ENCODE peak calls at places on chromosomes 13 and 19, in nine cellular contexts. Y is adrenal gland, D is body of pancreas, V is heart left ventricle, A is IMR-90, Q is suprapubic skin, S is A549, M is K562, P is gastrocnemius medialis. G is an unnamed sample.

GRCh38 chr19:19387108-19387507 is 18.4 kb upstream of the GATAD2A start:
- DNase-seq in Y (no peak), S (no peak), M (no peak), A (no peak), Q (no peak), V (no peak), P (no peak), D (no peak), G (no peak)

GRCh38 chr19:33143897-33144405 is 12.0 kb downstream of the WDR88 start:
- DNase-seq in Q (peak; percentile 73), Y (peak; percentile 40), P (peak; percentile 44), D (peak; percentile 57), V (peak; percentile 68), M (peak; percentile 86), S (peak; percentile 98), A (peak; percentile 42), G (peak; percentile 71)

GRCh38 chr13:73945371-73945770 is 188.8 kb downstream of the KLF12 start:
- DNase-seq in A (no peak), P (no peak), V (no peak), S (no peak), M (no peak), Y (no peak), Q (no peak), D (no peak), G (no peak)

GRCh38 chr13:75217949-75218348 is 264.0 kb downstream of the TBC1D4 start:
- DNase-seq in Q (no peak), Y (no peak), V (no peak), P (no peak), M (no peak), S (no peak), A (peak; percentile 4), D (no peak), G (no peak)

GRCh38 chr19:47176071-47176626 is 45.5 kb downstream of the SAE1 start:
- DNase-seq in V (no peak), Q (no peak), D (no peak), S (no peak), P (no peak), M (no peak), A (peak; percentile 97), Y (no peak), G (no peak)

GRCh38 chr19:15199652-15200574 is 882 bp downstream of the NOTCH3 start:
- DNase-seq in M (peak; percentile 59), S (no peak), V (no peak), P (no peak), D (peak; percentile 46), Y (no peak), A (peak; percentile 16), Q (no peak), G (no peak)

GRCh38 chr19:4482721-4483120 is 10.6 kb downstream of the HDGFL2 start:
- DNase-seq in S (no peak), Q (no peak), P (no peak), Y (no peak), V (no peak), M (no peak), A (no peak), D (no peak), G (no peak)

GRCh38 chr19:37738371-37738770 is 18.8 kb upstream of the ZNF607 start:
- DNase-seq in Y (no peak), A (no peak), S (no peak), P (no peak), V (no peak), M (no peak), D (no peak), Q (no peak), G (no peak)

GRCh38 chr19:47713046-47714021 is at the start of gene EHD2:
- DNase-seq in A (peak; percentile 76), P (peak; percentile 38), S (peak; percentile 69), Q (no peak), M (peak; percentile 97), V (peak; percentile 84), D (peak; percentile 71), Y (peak; percentile 69), G (peak; percentile 50)

GRCh38 chr13:79966502-79966901 is 374.4 kb downstream of the SPRY2 start:
- DNase-seq in P (no peak), S (no peak), A (no peak), Q (no peak), M (no peak), D (no peak), Y (no peak), V (no peak), G (no peak)
- H3K27ac ChIP-seq in P (no peak overlapping the region), S (peak overlapping the region; percentile 17), A (no peak overlapping the region), Q (no peak overlapping the region), M (no peak overlapping the region), D (no peak overlapping the region), Y (no peak overlapping the region), V (no peak overlapping the region), G (no peak overlapping the region)

GRCh38 chr19:42268704-42269517 is at the start of gene CIC:
- DNase-seq in P (peak; percentile 100), V (peak; percentile 100), Y (peak; percentile 100), D (peak; percentile 99), M (peak; percentile 85), A (peak; percentile 100), S (peak; percentile 100), Q (peak; percentile 100), G (peak; percentile 100)
- TF ChIP-seq POLR2A in P (no peak), V (no peak), Y (no peak), D (no peak), M (no peak), A (no peak), S (no peak), Q (no peak), G (no peak)

GRCh38 chr19:49930483-49931011 is 1.2 kb upstream of the NUP62 start:
- DNase-seq in Y (peak; percentile 76), V (peak; percentile 57), A (no peak), D (no peak), Q (no peak), S (no peak), P (peak; percentile 34), M (peak; percentile 78), G (peak; percentile 24)
- H3K4me1 ChIP-seq in Y (peaks cover 24% of the 10 kb centered on the region), V (peaks cover 10% of the 10 kb centered on the region), A (peaks cover 4% of the 10 kb centered on the region), D (peaks cover 22% of the 10 kb centered on the region), Q (peaks cover 28% of the 10 kb centered on the region), S (peaks cover 16% of the 10 kb centered on the region), P (peaks cover 28% of the 10 kb centered on the region), M (peaks cover 25% of the 10 kb centered on the region), G (peaks cover 6% of the 10 kb centered on the region)

DNA sequence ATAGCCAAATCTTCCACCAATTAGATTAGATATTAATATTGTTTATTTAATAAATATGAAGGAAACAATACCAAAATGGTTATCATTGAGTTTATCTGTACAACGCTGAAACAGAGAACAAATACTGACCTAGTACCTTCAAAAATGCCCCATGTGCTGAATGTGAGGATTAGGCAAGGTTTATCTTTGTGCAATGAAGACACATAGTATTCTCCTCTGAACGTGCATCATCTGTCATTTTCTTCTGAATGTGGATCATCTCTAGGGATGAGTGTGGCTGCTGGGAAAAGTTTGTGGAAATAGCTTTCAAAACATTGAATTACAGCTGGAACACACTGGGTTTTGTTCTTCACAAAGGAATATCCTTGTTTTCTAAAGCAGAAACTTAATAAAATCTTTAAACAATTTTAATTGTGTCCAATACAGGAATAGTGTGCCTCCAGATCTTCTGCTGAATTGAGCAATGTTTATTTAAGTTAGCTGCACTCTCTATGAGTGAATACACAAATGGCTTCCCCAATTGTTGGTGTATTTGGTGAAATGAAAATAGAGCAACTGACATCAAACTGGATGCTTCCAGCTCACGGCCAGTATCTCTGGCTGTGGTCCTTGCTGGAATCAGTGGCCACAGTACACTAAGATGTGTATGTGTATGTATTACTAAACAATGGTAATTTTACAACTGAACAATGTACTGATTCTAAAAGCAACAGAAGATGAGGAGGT is 6.7 kb downstream of the COL4A1 start:
- DNase-seq in A (peak; percentile 69), S (no peak), P (no peak), D (no peak), M (no peak), Y (no peak), Q (no peak), V (no peak), G (no peak)
- H3K27ac ChIP-seq in A (peak overlapping the region; percentile 46), S (no peak overlapping the region), P (no peak overlapping the region), D (no peak overlapping the region), M (no peak overlapping the region), Y (no peak overlapping the region), Q (no peak overlapping the region), V (peak overlapping the region; percentile 77), G (peak overlapping the region; percentile 94)

GRCh38 chr13:39602614-39603366 is at the start of gene LHFPL6:
- DNase-seq in Q (peak; percentile 90), V (peak; percentile 94), M (peak; percentile 7), A (peak; percentile 77), Y (peak; percentile 82), S (peak; percentile 41), P (peak; percentile 57), D (peak; percentile 65), G (peak; percentile 75)
- TF ChIP-seq POLR2A in Q (no peak), V (peak; percentile 89), M (no peak), A (no peak), Y (peak; percentile 71), S (no peak), P (peak; percentile 74), D (no peak), G (peak; percentile 41)

G was measured in transverse colon.